ENCODE peak calls at places on chromosome 4, in nine cellular contexts. I is IMR-90, H is tibial artery, F is MM.1S, Q is upper lobe of right lung, R is chondrocyte, O is esophagus squamous epithelium, D is brain microvascular endothelial cell, X is Calu3. G is an unnamed sample.

GRCh38 chr4:143351149-143351691 is 14.5 kb downstream of the GAB1 start:
- DNase-seq in Q (no peak), D (no peak), F (no peak), R (no peak), I (no peak), O (no peak), H (no peak), X (no peak), G (no peak)

GRCh38 chr4:33625762-33626161 is 2618.6 kb downstream of the ARAP2 start:
- DNase-seq in I (no peak), R (no peak), D (no peak), F (no peak), Q (no peak), X (no peak), H (no peak), O (no peak), G (no peak)

GRCh38 chr4:171521726-171522125 is 291.5 kb upstream of the GALNTL6 start:
- DNase-seq in X (no peak), Q (no peak), R (no peak), D (no peak), O (no peak), I (no peak), H (no peak), F (no peak), G (no peak)

GRCh38 chr4:20395160-20395773 is 143.6 kb downstream of the SLIT2 start:
- DNase-seq in F (no peak), H (no peak), I (peak; percentile 15), D (no peak), O (no peak), Q (no peak), X (peak; percentile 49), R (no peak), G (no peak)

GRCh38 chr4:8473198-8473919 is 32.8 kb downstream of the TRMT44 start:
- DNase-seq in I (no peak), H (no peak), X (no peak), D (no peak), Q (no peak), R (no peak), F (no peak), O (no peak), G (no peak)

GRCh38 chr4:11748169-11748872 is 319.6 kb upstream of the HS3ST1 start:
- DNase-seq in R (no peak), Q (no peak), X (no peak), H (no peak), I (peak; percentile 87), O (no peak), F (no peak), D (peak; percentile 71), G (no peak)

GRCh38 chr4:142473960-142474338 is 372.2 kb downstream of the INPP4B start:
- DNase-seq in Q (no peak), X (no peak), D (no peak), I (no peak), R (no peak), F (peak; percentile 19), H (no peak), O (no peak), G (no peak)

GRCh38 chr4:121377065-121377464 is 3.8 kb downstream of the QRFPR start:
- DNase-seq in X (no peak), Q (no peak), I (no peak), D (no peak), R (no peak), O (no peak), H (no peak), F (no peak), G (no peak)

GRCh38 chr4:3700223-3700622 is 66.0 kb upstream of the ADRA2C start:
- DNase-seq in H (no peak), D (no peak), F (no peak), I (no peak), O (no peak), Q (peak; percentile 50), R (peak; percentile 79), X (no peak), G (no peak)

GRCh38 chr4:165327211-165328100 is at the start of gene MSMO1:
- DNase-seq in D (peak; percentile 100), H (peak; percentile 99), Q (peak; percentile 100), X (peak; percentile 95), I (peak; percentile 99), F (peak; percentile 100), R (peak; percentile 100), O (peak; percentile 95), G (peak; percentile 90)

GRCh38 chr4:165324918-165325304 is 2.6 kb upstream of the MSMO1 start:
- DNase-seq in R (no peak), O (no peak), D (no peak), I (no peak), Q (no peak), H (no peak), X (no peak), F (no peak), G (no peak)

GRCh38 chr4:165326831-165327210 is 648 bp upstream of the MSMO1 start:
- DNase-seq in R (no peak), Q (no peak), I (peak; percentile 9), H (no peak), D (peak; percentile 22), F (peak; percentile 36), O (peak; percentile 1), X (peak; percentile 16), G (no peak)

GRCh38 chr4:165325732-165326512 is 1.5 kb upstream of the MSMO1 start:
- DNase-seq in R (no peak), Q (no peak), H (no peak), O (no peak), I (peak; percentile 93), F (peak; percentile 31), D (peak; percentile 87), X (no peak), G (no peak)

GRCh38 chr4:165324203-165324917 is 3.1 kb upstream of the MSMO1 start:
- DNase-seq in D (no peak), Q (no peak), O (no peak), I (no peak), F (no peak), X (no peak), R (no peak), H (no peak), G (no peak)
- TF ChIP-seq CTCF in D (no peak), Q (no peak), O (no peak), I (no peak), F (no peak), X (no peak), R (no peak), H (no peak), G (no peak)

DNA sequence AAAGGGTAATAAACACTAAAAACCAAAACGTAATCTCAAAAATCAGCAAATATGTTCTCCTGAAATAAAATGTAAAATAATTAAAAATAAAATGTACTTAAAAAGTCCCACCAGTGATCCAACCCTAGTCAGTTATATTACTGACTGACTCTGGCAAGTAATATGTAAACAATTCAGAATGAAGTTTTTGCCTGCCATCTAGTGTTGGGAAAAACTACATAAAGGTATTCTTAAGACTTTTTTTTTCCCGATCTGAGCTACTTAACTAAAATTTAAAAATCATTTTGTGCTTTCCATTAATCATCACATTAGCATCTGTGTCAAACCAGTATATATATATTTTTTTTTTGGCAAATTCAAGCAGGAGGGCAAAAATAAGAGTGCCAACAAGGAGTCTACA is 24.0 kb downstream of the RCHY1 start:
- DNase-seq in F (peak; percentile 50), H (no peak), R (no peak), D (no peak), X (no peak), O (no peak), Q (no peak), I (peak; percentile 65), G (no peak)
- TF ChIP-seq CTCF in F (peak; percentile 20), H (peak; percentile 44), R (peak; percentile 80), D (peak; percentile 10), X (no peak), O (no peak), Q (no peak), I (peak; percentile 50), G (no peak)

DNA sequence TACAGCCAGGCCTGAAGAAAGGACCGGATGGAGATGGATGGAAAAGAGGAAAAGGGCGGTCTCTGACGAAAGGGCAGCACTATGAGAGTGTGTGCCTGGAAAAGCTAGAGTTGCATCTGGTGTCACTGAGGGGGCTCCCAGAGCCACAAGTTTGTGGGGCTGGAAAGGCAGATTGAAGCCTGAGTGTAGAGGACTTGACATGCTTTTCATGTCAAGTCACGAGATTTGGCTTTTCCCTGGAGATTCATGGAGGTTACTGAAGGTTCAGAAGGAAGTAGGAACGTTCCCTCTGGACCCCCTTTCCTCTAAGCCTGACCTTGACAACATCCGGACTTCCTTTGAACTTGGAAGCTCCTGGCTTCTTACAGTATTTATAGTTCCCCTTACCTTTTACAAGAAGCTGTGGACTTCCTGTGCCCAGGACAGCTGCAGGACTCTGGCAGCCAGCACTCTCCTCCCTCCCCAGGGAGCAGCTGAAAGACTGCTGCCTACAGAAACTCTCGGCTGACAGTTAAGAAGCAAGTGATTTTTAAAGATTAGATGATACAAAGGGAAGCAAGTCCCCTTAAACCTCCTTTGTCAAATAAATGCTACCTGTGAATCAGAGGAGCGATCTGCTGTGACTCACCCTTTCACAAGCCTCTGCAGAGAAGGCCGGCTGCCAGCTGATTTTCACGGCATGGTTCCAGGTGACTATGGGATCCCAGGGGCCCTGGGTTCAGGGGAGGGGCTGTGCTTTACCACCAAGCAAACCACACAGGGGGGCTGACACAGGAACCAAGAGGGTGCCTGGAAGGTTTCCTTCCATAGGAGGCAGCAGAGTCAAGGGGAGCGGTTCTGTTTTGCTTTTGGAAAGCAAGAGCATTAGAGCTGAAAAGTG is 72.9 kb upstream of the STIM2 start:
- DNase-seq in H (no peak), Q (no peak), O (no peak), D (peak; percentile 53), F (no peak), R (no peak), I (peak; percentile 76), X (peak; percentile 56), G (no peak)
- TF ChIP-seq CTCF in H (no peak), Q (peak; percentile 37), O (no peak), D (peak; percentile 52), F (no peak), R (peak; percentile 52), I (no peak), X (no peak), G (no peak)

GRCh38 chr4:41122775-41123174 is 91.6 kb downstream of the APBB2 start:
- DNase-seq in D (no peak), X (no peak), I (no peak), R (no peak), Q (no peak), F (no peak), O (no peak), H (no peak), G (no peak)
- TF ChIP-seq CTCF in D (no peak), X (no peak), I (no peak), R (no peak), Q (no peak), F (no peak), O (no peak), H (no peak), G (no peak)

GRCh38 chr4:138981930-138982390 is 33.6 kb upstream of the NOCT start:
- DNase-seq in H (peak; percentile 36), I (peak; percentile 74), R (no peak), O (no peak), F (no peak), Q (no peak), D (peak; percentile 16), X (peak; percentile 6), G (no peak)
- TF ChIP-seq CTCF in H (no peak), I (peak; percentile 31), R (peak; percentile 27), O (no peak), F (no peak), Q (peak; percentile 48), D (peak; percentile 55), X (no peak), G (no peak)

DNA sequence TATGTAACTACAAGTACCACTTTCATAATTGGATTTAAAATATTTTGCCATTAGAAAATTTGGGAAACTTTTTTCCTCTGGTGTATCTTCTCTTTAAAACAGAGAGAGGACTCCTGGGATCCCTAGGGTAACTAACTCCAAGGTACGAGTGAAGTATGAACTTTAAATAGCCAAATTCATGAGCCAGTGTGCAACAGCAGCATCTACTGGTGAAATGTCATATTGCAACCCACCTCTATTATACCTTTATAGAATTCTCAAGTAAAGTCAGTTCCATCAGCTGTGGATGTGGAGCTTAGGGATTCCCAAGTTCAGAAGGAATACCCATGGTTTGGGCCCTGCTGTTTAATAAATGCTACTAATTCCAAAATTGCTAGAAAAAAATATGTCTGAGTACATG is 282.7 kb upstream of the TAPT1 start:
- DNase-seq in Q (no peak), H (no peak), D (peak; percentile 18), I (no peak), O (no peak), R (no peak), F (no peak), X (no peak), G (no peak)
- TF ChIP-seq CTCF in Q (no peak), H (no peak), D (peak; percentile 36), I (peak; percentile 32), O (no peak), R (peak; percentile 57), F (peak; percentile 33), X (no peak), G (no peak)